ENCODE peak calls at places on chromosomes 5 and 9, in seven cellular contexts. D is cardiac muscle cell; X is heart left ventricle; N is Peyer's patch; J is ovary; Z is heart right ventricle; S is CD4-positive, alpha-beta memory T cell. A is an unnamed sample.

GRCh38 chr9:130356877-130357584 is 87.7 kb upstream of the ASS1 start:
- DNase-seq in D (no peak), N (no peak), X (no peak), J (no peak), S (no peak), Z (no peak), A (no peak)

GRCh38 chr5:108079754-108080153 is 302.1 kb downstream of the FBXL17 start:
- DNase-seq in J (no peak), D (peak), X (no peak), N (no peak), Z (no peak), S (no peak), A (no peak)

GRCh38 chr5:2797160-2797559 is 45.7 kb upstream of the IRX2 start:
- DNase-seq in N (no peak), D (no peak), Z (no peak), J (no peak), S (no peak), X (no peak), A (no peak)

GRCh38 chr9:69916950-69917349 is 96.3 kb downstream of the CFAP95 start:
- DNase-seq in D (no peak), N (no peak), Z (no peak), X (no peak), J (no peak), S (no peak), A (no peak)

GRCh38 chr9:137437691-137438590 is 3.2 kb downstream of the ENTPD8 start:
- DNase-seq in N (no peak), X (no peak), S (no peak), Z (peak), D (no peak), J (no peak), A (peak)

GRCh38 chr5:127324756-127325155 is 34.2 kb downstream of the MEGF10 start:
- DNase-seq in N (no peak), X (no peak), Z (no peak), J (no peak), S (no peak), D (no peak), A (no peak)

GRCh38 chr9:19641046-19641445 is 147.8 kb downstream of the SLC24A2 start:
- DNase-seq in Z (no peak), X (no peak), D (peak), N (no peak), J (no peak), S (no peak), A (no peak)

GRCh38 chr5:135497971-135498661 is 37.6 kb downstream of the NEUROG1 start:
- DNase-seq in D (no peak), J (no peak), N (no peak), Z (no peak), S (no peak), X (no peak), A (no peak)

GRCh38 chr9:87184956-87185642 is 237.8 kb upstream of the GAS1 start:
- DNase-seq in Z (no peak), N (no peak), D (peak), S (no peak), X (no peak), J (no peak), A (no peak)

GRCh38 chr5:40599676-40600075 is 80.0 kb upstream of the PTGER4 start:
- DNase-seq in S (no peak), J (no peak), X (no peak), D (no peak), Z (no peak), N (no peak), A (no peak)

GRCh38 chr9:15373881-15374280 is 48.8 kb upstream of the SNAPC3 start:
- DNase-seq in X (no peak), S (no peak), Z (no peak), N (no peak), J (no peak), D (peak), A (no peak)

GRCh38 chr5:139251281-139251687 is 42.3 kb upstream of the MATR3 start:
- DNase-seq in S (peak), Z (no peak), X (no peak), N (no peak), J (no peak), D (no peak), A (no peak)

GRCh38 chr5:40442346-40442745 is 237.4 kb upstream of the PTGER4 start:
- DNase-seq in Z (no peak), X (no peak), D (no peak), N (no peak), J (no peak), S (peak), A (no peak)

GRCh38 chr5:112491257-112491656 is 72.2 kb upstream of the EPB41L4A start:
- DNase-seq in Z (no peak), N (no peak), J (no peak), X (no peak), S (no peak), D (no peak), A (no peak)

GRCh38 chr9:121562261-121562780 is 62.7 kb upstream of the GGTA1 start:
- DNase-seq in J (no peak), Z (no peak), S (no peak), N (no peak), X (no peak), D (no peak), A (no peak)

GRCh38 chr5:94632024-94632423 is 13.6 kb downstream of the SLF1 start:
- DNase-seq in N (no peak), X (no peak), D (no peak), J (no peak), S (no peak), Z (no peak), A (no peak)

GRCh38 chr5:134132372-134133212 is 18.1 kb downstream of the TCF7 start:
- DNase-seq in D (no peak), J (no peak), N (peak), S (peak), Z (no peak), X (no peak), A (no peak)

GRCh38 chr9:92966518-92966800 is 19.1 kb downstream of the FGD3 start:
- DNase-seq in X (no peak), D (no peak), J (no peak), Z (no peak), S (no peak), N (no peak), A (no peak)

GRCh38 chr5:38607396-38607795 is 51.0 kb upstream of the LIFR start:
- DNase-seq in N (no peak), X (no peak), Z (no peak), S (no peak), J (peak), D (peak), A (no peak)

GRCh38 chr5:97077246-97077645 is 65.2 kb downstream of the LIX1 start:
- DNase-seq in S (no peak), Z (no peak), N (no peak), D (no peak), X (no peak), J (no peak), A (no peak)

GRCh38 chr5:90119531-90119940 is 290.0 kb downstream of the CETN3 start:
- DNase-seq in D (peak), Z (no peak), J (no peak), S (no peak), N (no peak), X (no peak), A (no peak)

GRCh38 chr9:107198718-107199117 is 84.4 kb upstream of the RAD23B start:
- DNase-seq in D (no peak), S (no peak), X (no peak), Z (no peak), N (no peak), J (no peak), A (no peak)

GRCh38 chr5:102595332-102595731 is 96.5 kb upstream of the SLCO6A1 start:
- DNase-seq in D (no peak), N (no peak), Z (no peak), J (no peak), S (no peak), X (no peak), A (no peak)

GRCh38 chr5:77893225-77893860 is 117.2 kb upstream of the TBCA start:
- DNase-seq in Z (no peak), J (no peak), N (no peak), S (no peak), X (no peak), D (peak), A (no peak)

GRCh38 chr5:140073296-140073695 is 30.2 kb upstream of the NRG2 start:
- DNase-seq in D (peak), Z (no peak), J (no peak), X (no peak), N (no peak), S (peak), A (no peak)

GRCh38 chr5:112529525-112529924 is 110.4 kb upstream of the EPB41L4A start:
- DNase-seq in N (no peak), S (no peak), J (no peak), Z (no peak), D (peak), X (no peak), A (no peak)

GRCh38 chr5:163565492-163565891 is 60.1 kb downstream of the MAT2B start:
- DNase-seq in Z (no peak), N (no peak), X (no peak), S (no peak), J (no peak), D (peak), A (no peak)

GRCh38 chr5:137122558-137122957 is 376.6 kb downstream of the SPOCK1 start:
- DNase-seq in Z (no peak), D (no peak), X (no peak), J (no peak), N (no peak), S (no peak), A (no peak)

GRCh38 chr9:101578378-101578777 is 16.4 kb downstream of the PPP3R2 start:
- DNase-seq in S (no peak), X (no peak), J (no peak), N (no peak), D (no peak), Z (no peak), A (no peak)

GRCh38 chr5:42059778-42060464 is 134.8 kb downstream of the FBXO4 start:
- DNase-seq in D (no peak), X (no peak), S (no peak), J (no peak), N (no peak), Z (no peak), A (peak)

GRCh38 chr5:17415282-17415681 is 82.7 kb upstream of the TAF11L2 start:
- DNase-seq in J (no peak), S (no peak), N (no peak), D (peak), Z (no peak), X (no peak), A (no peak)

GRCh38 chr9:128389395-128390149 is 18.4 kb downstream of the URM1 start:
- DNase-seq in Z (no peak), X (no peak), S (no peak), N (no peak), D (no peak), J (no peak), A (no peak)

GRCh38 chr9:128392302-128393152 is 21.4 kb downstream of the URM1 start:
- DNase-seq in S (no peak), Z (no peak), D (no peak), J (no peak), N (no peak), X (no peak), A (no peak)

GRCh38 chr9:128391956-128392301 is 20.8 kb downstream of the URM1 start:
- DNase-seq in N (no peak), J (no peak), S (no peak), D (no peak), X (no peak), Z (no peak), A (no peak)

GRCh38 chr9:128390813-128391711 is 19.9 kb downstream of the URM1 start:
- DNase-seq in S (no peak), J (no peak), D (no peak), Z (no peak), X (no peak), N (no peak), A (no peak)

GRCh38 chr9:128390150-128390812 is 19.1 kb downstream of the URM1 start:
- DNase-seq in Z (no peak), X (no peak), D (no peak), J (no peak), S (no peak), N (no peak), A (no peak)
- H3K4me3 ChIP-seq in Z (no peak), X (no peak), D (no peak), J (no peak), S (no peak), N (no peak), A (no peak)

GRCh38 chr5:141697586-141697985 is 15.6 kb upstream of the ARAP3 start:
- DNase-seq in D (no peak), N (no peak), X (no peak), J (no peak), S (no peak), Z (no peak), A (no peak)

GRCh38 chr5:141705503-141705902 is 23.5 kb upstream of the ARAP3 start:
- DNase-seq in J (no peak), N (no peak), X (no peak), Z (no peak), D (no peak), S (no peak), A (no peak)

GRCh38 chr5:141704782-141705297 is 22.8 kb upstream of the ARAP3 start:
- DNase-seq in X (no peak), N (no peak), Z (no peak), D (no peak), S (no peak), J (no peak), A (no peak)

GRCh38 chr5:141703133-141703561 is 21.1 kb upstream of the ARAP3 start:
- DNase-seq in S (no peak), J (no peak), D (no peak), Z (no peak), N (no peak), X (no peak), A (no peak)

DNA sequence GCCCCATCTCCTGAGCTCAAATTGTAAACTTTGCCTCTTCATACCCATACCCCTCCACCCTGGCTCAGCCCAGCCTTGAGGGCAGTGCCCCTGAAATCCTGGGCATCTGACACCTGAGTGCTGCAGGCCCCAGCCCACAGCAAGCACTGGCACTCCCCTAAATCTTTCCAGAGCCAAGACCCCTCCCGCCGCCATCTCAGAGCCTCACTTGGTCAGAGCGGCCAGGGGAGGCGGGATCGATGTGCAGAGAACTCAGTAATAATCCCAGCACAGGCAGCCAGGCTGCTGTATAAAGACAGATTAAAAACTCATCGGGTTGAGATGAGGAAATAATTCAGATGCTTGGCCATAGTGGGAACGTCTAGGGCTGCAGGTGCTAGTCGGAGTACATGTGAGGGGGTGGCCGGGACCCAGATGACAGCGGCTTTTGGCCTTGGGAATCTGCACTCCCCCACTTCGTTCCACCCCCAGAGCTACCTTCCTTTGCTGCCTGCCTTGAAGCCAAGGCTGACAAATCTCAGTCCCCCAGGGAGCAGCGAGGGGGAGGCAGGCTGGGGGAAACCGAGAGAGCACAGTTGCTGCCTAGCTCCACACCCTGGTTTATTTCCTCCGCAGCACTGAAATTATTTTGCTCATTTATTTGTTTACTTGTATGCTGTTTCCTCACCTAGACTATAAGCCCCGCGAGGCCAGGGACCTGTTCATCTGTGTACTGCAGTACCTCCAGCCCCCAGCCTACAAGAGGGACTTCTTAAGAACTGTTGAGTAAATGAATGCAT is 19.5 kb upstream of the ARAP3 start:
- DNase-seq in Z (no peak), J (no peak), X (peak), N (no peak), D (no peak), S (no peak), A (no peak)
- H3K4me3 ChIP-seq in Z (peak), J (no peak), X (no peak), N (no peak), D (no peak), S (no peak), A (no peak)

GRCh38 chr9:133124123-133124948 is 3.3 kb upstream of the RALGDS start:
- DNase-seq in J (no peak), Z (no peak), N (no peak), D (no peak), S (no peak), X (no peak), A (no peak)

GRCh38 chr9:133128152-133128551 is 7.1 kb upstream of the RALGDS start:
- DNase-seq in X (no peak), Z (no peak), J (no peak), N (no peak), D (no peak), S (no peak), A (peak)

GRCh38 chr9:133127340-133127981 is 6.4 kb upstream of the RALGDS start:
- DNase-seq in J (no peak), N (peak), S (peak), D (no peak), Z (no peak), X (peak), A (peak)

GRCh38 chr9:133126697-133127339 is 5.8 kb upstream of the RALGDS start:
- DNase-seq in N (no peak), X (no peak), D (no peak), J (peak), Z (no peak), S (no peak), A (peak)

DNA sequence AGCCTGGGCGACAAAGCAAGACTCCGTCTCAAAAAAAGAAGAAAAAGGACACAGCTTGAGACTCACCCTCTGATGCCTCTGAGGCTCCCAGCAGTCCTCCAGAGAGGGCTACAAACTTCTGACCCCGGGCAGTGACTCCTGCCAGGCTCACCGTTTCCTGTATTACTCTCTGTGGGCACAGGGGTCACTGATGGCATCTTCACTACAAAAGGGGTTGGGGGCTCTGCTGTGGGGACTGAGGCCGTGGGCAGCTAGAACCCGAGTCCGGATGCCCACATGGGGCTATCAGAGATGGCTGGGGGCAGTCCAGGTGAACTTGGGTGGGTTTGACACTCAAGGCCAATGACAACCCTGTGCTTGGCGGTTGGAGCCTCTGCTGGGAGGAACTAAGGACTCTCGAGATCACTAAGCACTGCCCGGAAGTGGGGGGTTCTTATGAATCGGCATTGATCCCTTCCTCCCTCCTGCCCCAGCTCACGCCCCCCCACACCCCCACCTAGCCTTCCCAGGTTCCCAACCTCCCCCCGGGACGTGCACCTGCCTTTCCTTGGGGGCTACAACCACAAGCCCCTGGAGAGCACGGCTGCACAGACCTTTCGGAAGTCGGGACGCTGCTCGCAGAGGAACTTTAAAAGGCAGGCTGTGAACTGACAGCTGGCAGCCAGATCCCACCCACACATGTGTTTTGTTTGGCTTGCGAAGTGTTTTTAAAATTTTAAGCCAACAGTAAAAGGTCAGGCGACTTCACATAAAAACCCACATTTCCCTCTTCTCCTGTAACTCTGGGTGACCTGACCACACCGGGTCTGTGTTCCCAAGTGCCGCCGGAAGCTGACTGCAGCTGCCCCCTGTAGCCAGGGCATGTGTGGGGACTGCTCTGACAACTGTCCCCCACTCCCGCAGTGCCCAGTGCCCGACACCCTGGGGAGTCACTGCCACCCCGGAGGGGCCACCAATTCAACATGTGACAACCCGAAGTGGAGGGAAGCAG is 5.0 kb upstream of the RALGDS start:
- DNase-seq in N (no peak), S (peak), X (peak), D (peak), Z (peak), J (peak), A (no peak)
- H3K4me3 ChIP-seq in N (peak), S (no peak), X (no peak), D (no peak), Z (peak), J (peak), A (no peak)

DNA sequence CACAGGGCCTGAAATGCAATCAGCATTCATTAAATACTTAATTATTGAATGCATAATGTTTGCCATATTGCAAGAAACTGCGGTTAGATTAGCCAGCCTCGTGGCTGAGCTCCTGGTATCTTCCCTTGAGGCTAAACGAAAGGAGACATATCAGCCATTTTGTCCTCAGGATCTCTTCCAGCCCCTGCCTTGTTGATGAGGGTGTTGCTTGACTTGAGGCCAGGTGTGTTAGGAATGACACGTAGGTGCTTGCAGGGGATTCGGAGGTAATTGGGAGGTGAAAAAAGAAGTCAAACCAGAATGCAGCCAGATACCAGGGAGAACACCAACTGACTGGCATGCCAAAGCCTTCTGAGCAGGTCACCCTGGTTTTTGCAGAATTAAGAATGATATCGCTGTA is 12.5 kb downstream of the SH3RF2 start:
- DNase-seq in D (no peak), X (no peak), J (no peak), S (no peak), Z (no peak), N (no peak), A (no peak)
- H3K4me3 ChIP-seq in D (no peak), X (no peak), J (no peak), S (no peak), Z (no peak), N (no peak), A (no peak)